ENCODE peak calls at places on chromosomes 13 and 19, in four cellular contexts. One of them, this sample, is unnamed.

GRCh38 chr19:54439174-54439851 is 9.7 kb upstream of the LENG8 start:
- DNase-seq in MM.1S: no peak
- DNase-seq in fibroblast of lung: peak; percentile 28
- DNase-seq in GM23248: peak; percentile 52
- DNase-seq in this sample: peak; percentile 68

GRCh38 chr19:10861118-10861651 is 10.2 kb upstream of the CARM1 start:
- DNase-seq in MM.1S: no peak
- DNase-seq in GM23248: peak; percentile 60
- DNase-seq in fibroblast of lung: no peak
- DNase-seq in this sample: no peak

GRCh38 chr19:41882568-41883462 is at the start of gene ARHGEF1:
- DNase-seq in fibroblast of lung: peak; percentile 18
- DNase-seq in MM.1S: peak; percentile 46
- DNase-seq in GM23248: peak; percentile 44
- DNase-seq in this sample: peak; percentile 60

GRCh38 chr13:106440846-106441245 is 94.6 kb downstream of the EFNB2 start:
- DNase-seq in fibroblast of lung: no peak
- DNase-seq in MM.1S: no peak
- DNase-seq in GM23248: no peak
- DNase-seq in this sample: no peak

GRCh38 chr13:31521466-31521865 is 217.9 kb upstream of the RXFP2 start:
- DNase-seq in MM.1S: no peak
- DNase-seq in GM23248: peak; percentile 62
- DNase-seq in fibroblast of lung: no peak
- DNase-seq in this sample: no peak

GRCh38 chr13:106714271-106714670 is 146.3 kb upstream of the ARGLU1 start:
- DNase-seq in MM.1S: no peak
- DNase-seq in GM23248: no peak
- DNase-seq in fibroblast of lung: no peak
- DNase-seq in this sample: no peak

GRCh38 chr19:41734156-41734555 is 21.2 kb upstream of the CEACAM6 start:
- DNase-seq in fibroblast of lung: no peak
- DNase-seq in GM23248: no peak
- DNase-seq in MM.1S: no peak
- DNase-seq in this sample: no peak

GRCh38 chr13:57629391-57629804 is 2.1 kb upstream of the PCDH17 start:
- DNase-seq in fibroblast of lung: peak; percentile 40
- DNase-seq in MM.1S: no peak
- DNase-seq in GM23248: peak; percentile 14
- DNase-seq in this sample: peak; percentile 34

GRCh38 chr13:32878172-32878571 is 138.1 kb upstream of the KL start:
- DNase-seq in fibroblast of lung: no peak
- DNase-seq in GM23248: peak; percentile 53
- DNase-seq in MM.1S: no peak
- DNase-seq in this sample: no peak

DNA sequence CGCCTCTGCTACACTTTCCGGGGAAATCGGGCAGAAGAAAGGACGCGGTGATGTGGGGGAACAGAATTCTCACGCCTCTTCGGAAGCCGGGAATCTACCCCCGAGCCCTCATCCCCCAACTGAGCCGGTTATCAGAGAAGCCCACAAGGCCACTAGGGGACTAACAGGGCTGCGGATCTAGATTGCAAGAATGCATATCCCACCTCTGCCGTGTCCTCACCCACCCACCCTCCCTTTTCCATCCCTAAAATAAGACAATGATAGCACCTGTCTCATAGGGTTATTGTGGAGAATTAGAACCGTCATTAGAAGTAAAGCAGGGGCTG is 1.1 kb downstream of the IGFLR1 start:
- DNase-seq in fibroblast of lung: no peak
- DNase-seq in GM23248: no peak
- DNase-seq in MM.1S: no peak
- DNase-seq in this sample: no peak
- H2AFZ ChIP-seq in fibroblast of lung: peak overlapping the region; percentile 50
- H2AFZ ChIP-seq in GM23248: peak overlapping the region; percentile 92
- H2AFZ ChIP-seq in MM.1S: peak overlapping the region; percentile 64
- H2AFZ ChIP-seq in this sample: peak overlapping the region; percentile 62

GRCh38 chr19:8915997-8916396 is 83.8 kb downstream of the MBD3L1 start:
- DNase-seq in fibroblast of lung: no peak
- DNase-seq in GM23248: no peak
- DNase-seq in MM.1S: no peak
- DNase-seq in this sample: no peak
- H3K9me3 ChIP-seq in fibroblast of lung: no peaks in the 10 kb centered on the region
- H3K9me3 ChIP-seq in GM23248: no peaks in the 10 kb centered on the region
- H3K9me3 ChIP-seq in MM.1S: no peaks in the 10 kb centered on the region
- H3K9me3 ChIP-seq in this sample: no peaks in the 10 kb centered on the region

DNA sequence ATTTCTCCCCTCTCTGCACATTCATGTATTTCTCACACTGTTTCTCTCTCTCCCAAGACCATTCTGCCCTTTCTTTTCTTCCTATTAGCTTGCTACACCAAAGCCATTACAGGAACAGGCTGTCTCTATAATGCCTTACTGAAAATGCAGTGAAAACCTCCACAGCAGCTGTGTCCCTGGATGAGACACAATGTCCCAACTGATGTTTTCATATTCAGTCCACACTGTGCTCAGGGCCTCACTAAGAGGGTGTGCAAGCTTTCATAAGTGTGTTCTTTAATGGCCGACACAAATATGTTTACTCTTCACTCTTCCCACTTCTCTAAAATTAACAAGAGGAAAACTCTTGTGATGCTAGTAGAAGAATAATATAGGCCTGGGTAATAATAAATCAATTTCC is 163.4 kb downstream of the KCTD12 start:
- DNase-seq in GM23248: no peak
- DNase-seq in fibroblast of lung: no peak
- DNase-seq in MM.1S: no peak
- DNase-seq in this sample: no peak
- H2AFZ ChIP-seq in GM23248: no peak overlapping the region
- H2AFZ ChIP-seq in fibroblast of lung: no peak overlapping the region
- H2AFZ ChIP-seq in MM.1S: no peak overlapping the region
- H2AFZ ChIP-seq in this sample: no peak overlapping the region

GRCh38 chr13:109917422-109917821 is 131.0 kb upstream of the IRS2 start:
- DNase-seq in GM23248: no peak
- DNase-seq in fibroblast of lung: no peak
- DNase-seq in MM.1S: no peak
- DNase-seq in this sample: no peak

GRCh38 chr13:109918179-109918651 is 131.8 kb upstream of the IRS2 start:
- DNase-seq in GM23248: peak; percentile 53
- DNase-seq in fibroblast of lung: no peak
- DNase-seq in MM.1S: no peak
- DNase-seq in this sample: peak; percentile 32

GRCh38 chr13:109922518-109922917 is 136.1 kb upstream of the IRS2 start:
- DNase-seq in GM23248: no peak
- DNase-seq in fibroblast of lung: peak; percentile 32
- DNase-seq in MM.1S: no peak
- DNase-seq in this sample: no peak

GRCh38 chr13:109924376-109924775 is 138.0 kb upstream of the IRS2 start:
- DNase-seq in GM23248: no peak
- DNase-seq in fibroblast of lung: no peak
- DNase-seq in MM.1S: no peak
- DNase-seq in this sample: no peak

GRCh38 chr13:109919715-109920375 is 133.5 kb upstream of the IRS2 start:
- DNase-seq in GM23248: peak; percentile 33
- DNase-seq in MM.1S: no peak
- DNase-seq in fibroblast of lung: peak; percentile 25
- DNase-seq in this sample: no peak
- H3K9me3 ChIP-seq in GM23248: no peaks in the 10 kb centered on the region
- H3K9me3 ChIP-seq in MM.1S: no peaks in the 10 kb centered on the region
- H3K9me3 ChIP-seq in fibroblast of lung: no peaks in the 10 kb centered on the region
- H3K9me3 ChIP-seq in this sample: no peaks in the 10 kb centered on the region

GRCh38 chr13:50123002-50123401 is 107.8 kb downstream of the KCNRG start:
- DNase-seq in MM.1S: no peak
- DNase-seq in fibroblast of lung: no peak
- DNase-seq in GM23248: no peak
- DNase-seq in this sample: no peak
- H2AFZ ChIP-seq in MM.1S: no peak overlapping the region
- H2AFZ ChIP-seq in fibroblast of lung: no peak overlapping the region
- H2AFZ ChIP-seq in GM23248: no peak overlapping the region
- H2AFZ ChIP-seq in this sample: no peak overlapping the region

GRCh38 chr13:42808572-42808971 is 27.2 kb downstream of the FAM216B start:
- DNase-seq in GM23248: peak; percentile 34
- DNase-seq in MM.1S: no peak
- DNase-seq in fibroblast of lung: no peak
- DNase-seq in this sample: no peak

GRCh38 chr13:42814868-42815267 is 33.5 kb downstream of the FAM216B start:
- DNase-seq in GM23248: peak; percentile 89
- DNase-seq in fibroblast of lung: peak; percentile 95
- DNase-seq in MM.1S: no peak
- DNase-seq in this sample: no peak

GRCh38 chr13:42815686-42816085 is 34.3 kb downstream of the FAM216B start:
- DNase-seq in fibroblast of lung: peak; percentile 47
- DNase-seq in GM23248: no peak
- DNase-seq in MM.1S: no peak
- DNase-seq in this sample: no peak

GRCh38 chr13:42816538-42816937 is 35.2 kb downstream of the FAM216B start:
- DNase-seq in MM.1S: no peak
- DNase-seq in fibroblast of lung: no peak
- DNase-seq in GM23248: no peak
- DNase-seq in this sample: no peak

GRCh38 chr13:42812311-42812710 is 30.9 kb downstream of the FAM216B start:
- DNase-seq in GM23248: peak; percentile 70
- DNase-seq in fibroblast of lung: peak; percentile 26
- DNase-seq in MM.1S: no peak
- DNase-seq in this sample: no peak
- H3K9me3 ChIP-seq in GM23248: no peaks in the 10 kb centered on the region
- H3K9me3 ChIP-seq in fibroblast of lung: no peaks in the 10 kb centered on the region
- H3K9me3 ChIP-seq in MM.1S: no peaks in the 10 kb centered on the region
- H3K9me3 ChIP-seq in this sample: no peaks in the 10 kb centered on the region

This sample was measured in hepatocyte.